ENCODE peak calls at places on chromosomes 7 and 10, in ten cellular contexts. I is stimulated activated CD4-positive, alpha-beta T cell treated with anti-CD3 and anti-CD28 coated beads, Interleukin-2, amount 100 ng/mL, for 48 hours; J is ovary; O is fibroblast of the aortic adventitia; Y is dorsolateral prefrontal cortex; Q is HFF-Myc; U is CD4-positive, CD25-positive, alpha-beta regulatory T cell; P is AML-193; V is HT1080; M is effector CD4-positive, alpha-beta T cell. X is an unnamed sample.

GRCh38 chr7:150379590-150380379 is 655 bp downstream of the ZNF775 start:
- DNase-seq in U (no peak), O (no peak), M (no peak), V (no peak), Y (no peak), Q (no peak), J (no peak), I (no peak), P (peak; percentile 14), X (no peak)

GRCh38 chr10:84293574-84294016 is 34.8 kb upstream of the CCSER2 start:
- DNase-seq in I (no peak), J (no peak), P (no peak), O (no peak), U (no peak), M (no peak), V (no peak), Q (no peak), Y (peak; percentile 42), X (no peak)

GRCh38 chr10:2949948-2950354 is 117.4 kb upstream of the PFKP start:
- DNase-seq in O (no peak), U (peak; percentile 43), I (peak; percentile 42), V (peak; percentile 76), P (no peak), Y (peak; percentile 46), Q (no peak), M (no peak), J (no peak), X (no peak)

GRCh38 chr10:132889091-132889490 is 53.3 kb downstream of the CFAP46 start:
- DNase-seq in Y (peak; percentile 5), U (no peak), M (no peak), P (no peak), V (peak; percentile 32), Q (no peak), O (no peak), J (no peak), I (no peak), X (no peak)

GRCh38 chr10:107653832-107654287 is 489.4 kb upstream of the SORCS1 start:
- DNase-seq in J (no peak), Q (no peak), V (peak; percentile 62), U (peak; percentile 1), P (no peak), I (no peak), M (no peak), Y (no peak), O (peak; percentile 38), X (no peak)

GRCh38 chr10:1738950-1739349 is 1.6 kb upstream of the ADARB2 start:
- DNase-seq in P (no peak), I (no peak), J (no peak), Y (no peak), O (no peak), V (no peak), M (no peak), Q (no peak), U (no peak), X (no peak)

GRCh38 chr7:105811189-105811847 is 65.1 kb downstream of the ATXN7L1 start:
- DNase-seq in U (no peak), Q (no peak), Y (no peak), P (no peak), V (no peak), M (no peak), O (no peak), J (no peak), I (no peak), X (no peak)

GRCh38 chr10:9311702-9312499 is 1257.4 kb downstream of the GATA3 start:
- DNase-seq in P (no peak), U (no peak), V (no peak), Y (no peak), M (no peak), J (no peak), O (no peak), I (no peak), Q (no peak), X (no peak)

GRCh38 chr7:112485766-112486165 is 5.0 kb downstream of the LSMEM1 start:
- DNase-seq in Q (no peak), I (no peak), M (no peak), V (no peak), Y (no peak), P (no peak), U (no peak), J (no peak), O (no peak), X (no peak)

GRCh38 chr10:42149027-42149700 is 489.2 kb downstream of the ZNF33B start:
- DNase-seq in V (no peak), M (peak; percentile 2), O (no peak), J (no peak), U (no peak), Y (peak; percentile 30), P (no peak), I (no peak), Q (no peak), X (no peak)

GRCh38 chr7:94054130-94054529 is 50.0 kb upstream of the BET1 start:
- DNase-seq in O (no peak), I (no peak), Y (no peak), M (no peak), V (peak; percentile 25), U (no peak), J (no peak), Q (no peak), P (no peak), X (no peak)

GRCh38 chr7:116211913-116212596 is 1.7 kb downstream of the TES start:
- DNase-seq in O (peak; percentile 29), M (no peak), V (no peak), Y (no peak), U (no peak), P (no peak), J (no peak), Q (no peak), I (no peak), X (no peak)

GRCh38 chr10:117782276-117782675 is 239.7 kb downstream of the EMX2 start:
- DNase-seq in Y (no peak), M (no peak), Q (no peak), V (no peak), J (no peak), U (no peak), P (no peak), O (no peak), I (no peak), X (no peak)

GRCh38 chr7:155183655-155184054 is 113.5 kb downstream of the HTR5A start:
- DNase-seq in Y (no peak), P (no peak), O (no peak), J (no peak), Q (no peak), M (no peak), V (no peak), I (no peak), U (no peak), X (peak; percentile 6)

GRCh38 chr7:105473163-105473562 is 48.9 kb downstream of the PUS7 start:
- DNase-seq in J (peak; percentile 34), M (no peak), O (peak; percentile 86), Q (peak; percentile 25), V (peak; percentile 67), P (no peak), Y (no peak), U (no peak), I (no peak), X (no peak)

GRCh38 chr10:62264702-62265436 is 3.8 kb downstream of the RTKN2 start:
- DNase-seq in M (no peak), P (peak; percentile 85), J (no peak), Y (no peak), U (peak; percentile 43), O (peak; percentile 95), V (peak; percentile 94), I (no peak), Q (peak; percentile 85), X (no peak)

GRCh38 chr7:20330176-20330796 is 414 bp upstream of the ITGB8 start:
- DNase-seq in I (peak; percentile 73), O (peak; percentile 95), P (peak; percentile 51), M (no peak), J (peak; percentile 84), Q (peak; percentile 71), Y (peak; percentile 91), V (peak; percentile 76), U (peak; percentile 46), X (peak; percentile 83)

GRCh38 chr7:14841850-14842249 is 60.7 kb downstream of the DGKB start:
- DNase-seq in U (no peak), Q (no peak), J (no peak), V (no peak), M (no peak), O (peak; percentile 78), P (no peak), I (no peak), Y (no peak), X (no peak)

GRCh38 chr7:133275008-133275407 is 22.1 kb downstream of the EXOC4 start:
- DNase-seq in O (no peak), V (no peak), U (no peak), Y (no peak), I (no peak), P (no peak), Q (no peak), J (no peak), M (no peak), X (no peak)

GRCh38 chr7:100493476-100494264 is 9.9 kb downstream of the NYAP1 start:
- DNase-seq in P (peak; percentile 15), J (peak; percentile 55), V (no peak), U (peak; percentile 76), M (peak; percentile 47), O (no peak), I (peak; percentile 51), Y (peak; percentile 66), Q (no peak), X (no peak)

GRCh38 chr7:111474723-111475418 is 87.4 kb downstream of the IMMP2L start:
- DNase-seq in U (no peak), O (no peak), M (no peak), I (no peak), Q (no peak), V (no peak), Y (no peak), P (no peak), J (no peak), X (no peak)

GRCh38 chr7:55563596-55564325 is 8.5 kb downstream of the VOPP1 start:
- DNase-seq in P (no peak), Y (no peak), O (no peak), J (no peak), V (no peak), U (no peak), Q (no peak), M (no peak), I (no peak), X (no peak)

GRCh38 chr7:56033671-56034432 is 17.4 kb downstream of the PSPH start:
- DNase-seq in Y (peak; percentile 60), I (peak; percentile 55), V (peak; percentile 75), P (peak; percentile 74), Q (peak; percentile 32), O (peak; percentile 82), M (peak; percentile 53), J (peak; percentile 37), U (peak; percentile 84), X (peak; percentile 55)

X was measured in ureter.